ENCODE peak calls at places on chromosomes 12 and 14, in eight cellular contexts. One of them, this sample, is unnamed. For H3K4me1, the result is how much of the 10 kb centered on the place peaks cover.

GRCh38 chr14:61281911-61282310 is 773 bp upstream of the TMEM30B start:
- DNase-seq in gastrocnemius medialis: peak
- DNase-seq in ovary: no peak
- DNase-seq in suprapubic skin: no peak
- DNase-seq in transverse colon: no peak
- DNase-seq in HepG2: no peak
- DNase-seq in tibial nerve: peak
- DNase-seq in uterus: no peak
- DNase-seq in this sample: no peak

GRCh38 chr14:98444077-98444476 is 827.9 kb downstream of the BCL11B start:
- DNase-seq in gastrocnemius medialis: no peak
- DNase-seq in ovary: no peak
- DNase-seq in suprapubic skin: no peak
- DNase-seq in transverse colon: no peak
- DNase-seq in HepG2: no peak
- DNase-seq in tibial nerve: no peak
- DNase-seq in uterus: no peak
- DNase-seq in this sample: no peak

GRCh38 chr12:79689041-79689476 is 1.7 kb downstream of the PAWR start:
- DNase-seq in gastrocnemius medialis: no peak
- DNase-seq in ovary: no peak
- DNase-seq in suprapubic skin: no peak
- DNase-seq in transverse colon: no peak
- DNase-seq in HepG2: peak
- DNase-seq in tibial nerve: no peak
- DNase-seq in uterus: no peak
- DNase-seq in this sample: no peak

GRCh38 chr14:105092912-105093425 is 27.7 kb upstream of the GPR132 start:
- DNase-seq in gastrocnemius medialis: no peak
- DNase-seq in ovary: peak
- DNase-seq in suprapubic skin: peak
- DNase-seq in transverse colon: peak
- DNase-seq in HepG2: no peak
- DNase-seq in tibial nerve: no peak
- DNase-seq in uterus: peak
- DNase-seq in this sample: peak

GRCh38 chr14:33696165-33696564 is 254.7 kb downstream of the EGLN3 start:
- DNase-seq in gastrocnemius medialis: no peak
- DNase-seq in ovary: no peak
- DNase-seq in suprapubic skin: no peak
- DNase-seq in transverse colon: no peak
- DNase-seq in HepG2: no peak
- DNase-seq in tibial nerve: no peak
- DNase-seq in uterus: no peak
- DNase-seq in this sample: no peak

GRCh38 chr12:41368006-41368405 is 179.9 kb downstream of the PDZRN4 start:
- DNase-seq in gastrocnemius medialis: no peak
- DNase-seq in ovary: no peak
- DNase-seq in suprapubic skin: no peak
- DNase-seq in transverse colon: no peak
- DNase-seq in HepG2: no peak
- DNase-seq in tibial nerve: no peak
- DNase-seq in uterus: no peak
- DNase-seq in this sample: no peak

GRCh38 chr14:57846631-57847030 is 19.3 kb downstream of the SLC35F4 start:
- DNase-seq in gastrocnemius medialis: no peak
- DNase-seq in ovary: no peak
- DNase-seq in suprapubic skin: no peak
- DNase-seq in transverse colon: no peak
- DNase-seq in HepG2: no peak
- DNase-seq in tibial nerve: no peak
- DNase-seq in uterus: no peak
- DNase-seq in this sample: no peak

GRCh38 chr12:127893875-127894635 is 372.9 kb upstream of the TMEM132C start:
- DNase-seq in gastrocnemius medialis: no peak
- DNase-seq in ovary: no peak
- DNase-seq in suprapubic skin: no peak
- DNase-seq in transverse colon: no peak
- DNase-seq in HepG2: no peak
- DNase-seq in tibial nerve: no peak
- DNase-seq in uterus: no peak
- DNase-seq in this sample: no peak

GRCh38 chr14:105894978-105895881 is 368.8 kb downstream of the TMEM121 start:
- DNase-seq in gastrocnemius medialis: no peak
- DNase-seq in ovary: peak
- DNase-seq in suprapubic skin: peak
- DNase-seq in transverse colon: no peak
- DNase-seq in HepG2: no peak
- DNase-seq in tibial nerve: no peak
- DNase-seq in uterus: no peak
- DNase-seq in this sample: no peak

GRCh38 chr12:89016970-89017778 is 335.1 kb downstream of the DUSP6 start:
- DNase-seq in gastrocnemius medialis: no peak
- DNase-seq in ovary: no peak
- DNase-seq in suprapubic skin: peak
- DNase-seq in transverse colon: no peak
- DNase-seq in HepG2: peak
- DNase-seq in tibial nerve: peak
- DNase-seq in uterus: peak
- DNase-seq in this sample: peak

GRCh38 chr14:102803139-102803538 is 25.9 kb downstream of the TRAF3 start:
- DNase-seq in gastrocnemius medialis: no peak
- DNase-seq in ovary: no peak
- DNase-seq in suprapubic skin: no peak
- DNase-seq in transverse colon: no peak
- DNase-seq in HepG2: no peak
- DNase-seq in tibial nerve: no peak
- DNase-seq in uterus: no peak
- DNase-seq in this sample: no peak

GRCh38 chr14:95290769-95291440 is 28.8 kb downstream of the CLMN start:
- DNase-seq in gastrocnemius medialis: peak
- DNase-seq in ovary: no peak
- DNase-seq in suprapubic skin: peak
- DNase-seq in transverse colon: peak
- DNase-seq in HepG2: no peak
- DNase-seq in tibial nerve: no peak
- DNase-seq in uterus: peak
- DNase-seq in this sample: peak

GRCh38 chr12:56723889-56724659 is 1.0 kb downstream of the NACA start:
- DNase-seq in gastrocnemius medialis: peak
- DNase-seq in ovary: peak
- DNase-seq in suprapubic skin: no peak
- DNase-seq in transverse colon: peak
- DNase-seq in HepG2: peak
- DNase-seq in tibial nerve: peak
- DNase-seq in uterus: peak
- DNase-seq in this sample: peak

GRCh38 chr14:29242755-29243340 is 476.3 kb downstream of the FOXG1 start:
- DNase-seq in gastrocnemius medialis: no peak
- DNase-seq in ovary: no peak
- DNase-seq in suprapubic skin: no peak
- DNase-seq in transverse colon: no peak
- DNase-seq in HepG2: no peak
- DNase-seq in tibial nerve: no peak
- DNase-seq in uterus: no peak
- DNase-seq in this sample: no peak

GRCh38 chr12:118135788-118136558 is at the start of gene PEBP1:
- DNase-seq in gastrocnemius medialis: peak
- DNase-seq in ovary: peak
- DNase-seq in suprapubic skin: peak
- DNase-seq in transverse colon: peak
- DNase-seq in HepG2: peak
- DNase-seq in tibial nerve: peak
- DNase-seq in uterus: peak
- DNase-seq in this sample: peak

GRCh38 chr12:16600525-16600924 is 5.4 kb downstream of the LMO3 start:
- DNase-seq in gastrocnemius medialis: no peak
- DNase-seq in ovary: no peak
- DNase-seq in suprapubic skin: no peak
- DNase-seq in transverse colon: no peak
- DNase-seq in HepG2: no peak
- DNase-seq in tibial nerve: no peak
- DNase-seq in uterus: no peak
- DNase-seq in this sample: no peak

DNA sequence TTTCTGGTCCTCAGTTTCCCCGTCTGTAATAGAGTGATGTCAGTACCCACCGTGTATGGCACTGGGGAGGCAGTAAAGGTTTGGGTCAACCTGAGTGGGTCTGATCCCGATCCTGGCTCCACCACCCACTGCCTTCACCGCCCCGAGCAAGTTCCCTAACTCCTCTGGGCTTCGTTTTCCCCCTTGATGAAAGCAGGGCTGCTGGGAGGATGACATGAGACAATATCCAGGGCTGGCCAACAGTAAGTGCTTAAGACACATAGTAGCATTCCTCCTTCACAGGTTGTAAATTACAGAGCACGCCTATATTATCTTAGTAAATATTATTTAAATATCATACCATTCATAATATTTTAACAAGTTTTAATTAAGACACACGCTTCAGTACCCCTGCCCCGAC is 590 bp downstream of the PLEK2 start:
- DNase-seq in gastrocnemius medialis: no peak
- DNase-seq in ovary: no peak
- DNase-seq in suprapubic skin: no peak
- DNase-seq in transverse colon: no peak
- DNase-seq in HepG2: no peak
- DNase-seq in tibial nerve: no peak
- DNase-seq in uterus: no peak
- DNase-seq in this sample: no peak
- H3K4me3 ChIP-seq in gastrocnemius medialis: no peak
- H3K4me3 ChIP-seq in ovary: peak
- H3K4me3 ChIP-seq in suprapubic skin: peak
- H3K4me3 ChIP-seq in transverse colon: peak
- H3K4me3 ChIP-seq in HepG2: no peak
- H3K4me3 ChIP-seq in tibial nerve: peak
- H3K4me3 ChIP-seq in uterus: no peak
- H3K4me3 ChIP-seq in this sample: no peak

DNA sequence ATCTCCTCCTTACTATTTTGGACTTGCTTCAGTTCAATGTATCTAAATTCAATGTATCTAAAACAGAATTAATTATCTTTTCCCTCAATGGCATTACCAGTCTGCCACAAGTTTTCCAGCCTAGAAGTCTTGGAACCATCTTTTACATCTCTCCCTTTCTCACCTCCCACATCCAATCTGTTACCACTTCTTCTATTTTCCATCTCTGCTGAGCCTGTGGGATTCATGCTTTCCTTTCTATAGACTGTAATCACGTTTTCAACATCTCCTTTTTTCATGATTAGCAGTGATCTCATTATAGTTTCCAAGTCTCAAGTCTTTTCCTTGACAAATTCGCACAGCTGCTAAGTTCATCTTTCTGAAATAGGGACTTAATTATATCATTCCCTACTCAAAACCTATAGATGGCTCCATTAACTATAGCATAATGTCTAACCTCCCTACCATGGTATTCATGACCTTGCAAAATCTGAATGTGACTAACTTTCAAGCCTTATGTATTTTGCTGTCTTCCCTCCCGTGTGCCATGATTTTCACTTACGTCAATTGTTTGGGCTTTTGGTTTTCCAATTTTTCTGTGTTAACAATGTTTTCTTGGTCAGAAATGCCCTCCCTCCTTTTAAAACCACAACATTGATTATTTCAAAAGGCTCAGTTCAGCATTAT is 20.5 kb upstream of the PTPRB start:
- DNase-seq in gastrocnemius medialis: no peak
- DNase-seq in ovary: no peak
- DNase-seq in suprapubic skin: no peak
- DNase-seq in transverse colon: no peak
- DNase-seq in HepG2: no peak
- DNase-seq in tibial nerve: no peak
- DNase-seq in uterus: no peak
- DNase-seq in this sample: no peak
- H3K4me1 ChIP-seq in gastrocnemius medialis: under half
- H3K4me1 ChIP-seq in ovary: under half
- H3K4me1 ChIP-seq in suprapubic skin: under half
- H3K4me1 ChIP-seq in transverse colon: under half
- H3K4me1 ChIP-seq in HepG2: under half
- H3K4me1 ChIP-seq in tibial nerve: under half
- H3K4me1 ChIP-seq in uterus: under half
- H3K4me1 ChIP-seq in this sample: under half

GRCh38 chr12:14950982-14951746 is 10.2 kb downstream of the ARHGDIB start:
- DNase-seq in gastrocnemius medialis: no peak
- DNase-seq in ovary: no peak
- DNase-seq in suprapubic skin: no peak
- DNase-seq in transverse colon: peak
- DNase-seq in HepG2: peak
- DNase-seq in tibial nerve: no peak
- DNase-seq in uterus: no peak
- DNase-seq in this sample: no peak

GRCh38 chr12:14949631-14950030 is 11.3 kb upstream of the ERP27 start:
- DNase-seq in gastrocnemius medialis: no peak
- DNase-seq in ovary: no peak
- DNase-seq in suprapubic skin: no peak
- DNase-seq in transverse colon: no peak
- DNase-seq in HepG2: no peak
- DNase-seq in tibial nerve: no peak
- DNase-seq in uterus: no peak
- DNase-seq in this sample: no peak

GRCh38 chr12:14946856-14947255 is 8.5 kb upstream of the ERP27 start:
- DNase-seq in gastrocnemius medialis: no peak
- DNase-seq in ovary: no peak
- DNase-seq in suprapubic skin: no peak
- DNase-seq in transverse colon: no peak
- DNase-seq in HepG2: no peak
- DNase-seq in tibial nerve: no peak
- DNase-seq in uterus: no peak
- DNase-seq in this sample: no peak

GRCh38 chr12:14950421-14950820 is 11.0 kb downstream of the ARHGDIB start:
- DNase-seq in gastrocnemius medialis: no peak
- DNase-seq in ovary: no peak
- DNase-seq in suprapubic skin: no peak
- DNase-seq in transverse colon: no peak
- DNase-seq in HepG2: no peak
- DNase-seq in tibial nerve: no peak
- DNase-seq in uterus: no peak
- DNase-seq in this sample: no peak

DNA sequence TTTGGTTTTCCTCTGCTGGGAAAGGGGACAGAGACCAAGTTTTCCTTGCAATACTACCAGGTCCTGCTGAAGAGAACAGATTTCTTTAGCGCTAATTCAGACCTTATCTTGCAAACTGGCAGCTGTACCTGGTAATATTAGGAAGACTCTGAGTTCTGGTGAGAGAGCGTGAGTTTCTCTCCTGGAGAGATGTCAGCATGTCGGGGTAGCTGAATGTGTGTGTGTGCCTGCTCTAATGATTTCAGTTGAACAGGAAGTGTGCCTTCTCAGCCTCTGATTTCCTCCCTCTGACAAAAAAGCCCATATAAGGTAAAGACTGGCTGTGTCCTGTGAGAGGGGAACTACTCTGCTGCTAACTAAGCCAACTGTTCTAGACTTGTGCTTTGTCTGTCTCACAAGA is 10.3 kb upstream of the ERP27 start:
- DNase-seq in gastrocnemius medialis: peak
- DNase-seq in ovary: no peak
- DNase-seq in suprapubic skin: no peak
- DNase-seq in transverse colon: peak
- DNase-seq in HepG2: no peak
- DNase-seq in tibial nerve: peak
- DNase-seq in uterus: peak
- DNase-seq in this sample: peak
- TF ChIP-seq POLR2A in gastrocnemius medialis: peak
- TF ChIP-seq POLR2A in ovary: peak
- TF ChIP-seq POLR2A in suprapubic skin: peak
- TF ChIP-seq POLR2A in transverse colon: no peak
- TF ChIP-seq POLR2A in HepG2: no peak
- TF ChIP-seq POLR2A in tibial nerve: peak
- TF ChIP-seq POLR2A in uterus: peak
- TF ChIP-seq POLR2A in this sample: peak

GRCh38 chr12:49949124-49949845 is 1.3 kb upstream of the AQP2 start:
- DNase-seq in gastrocnemius medialis: no peak
- DNase-seq in ovary: no peak
- DNase-seq in suprapubic skin: no peak
- DNase-seq in transverse colon: no peak
- DNase-seq in HepG2: no peak
- DNase-seq in tibial nerve: no peak
- DNase-seq in uterus: no peak
- DNase-seq in this sample: no peak
- H3K4me3 ChIP-seq in gastrocnemius medialis: no peak
- H3K4me3 ChIP-seq in ovary: no peak
- H3K4me3 ChIP-seq in suprapubic skin: no peak
- H3K4me3 ChIP-seq in transverse colon: no peak
- H3K4me3 ChIP-seq in HepG2: no peak
- H3K4me3 ChIP-seq in tibial nerve: no peak
- H3K4me3 ChIP-seq in uterus: no peak
- H3K4me3 ChIP-seq in this sample: no peak

This sample was measured in body of pancreas.